ENCODE peak calls at places on chromosome 19, in ten cellular contexts. Q is AG04450; J is naive thymus-derived CD4-positive, alpha-beta T cell; H is left ventricle myocardium inferior; Y is endodermal cell; V is upper lobe of left lung; L is upper lobe of right lung; K is ovary; T is substantia nigra; G is CD8-positive, alpha-beta memory T cell. S is an unnamed sample.

GRCh38 chr19:17952041-17952976 is 14.6 kb upstream of the KCNN1 start:
- DNase-seq in Q (no peak), J (no peak), H (no peak), Y (peak), V (peak), L (no peak), K (no peak), T (no peak), G (no peak), S (no peak)

GRCh38 chr19:39031368-39032163 is 783 bp downstream of the FBXO27 start:
- DNase-seq in Q (no peak), J (peak), H (peak), Y (peak), V (peak), L (peak), K (peak), T (peak), G (peak), S (peak)

GRCh38 chr19:54459282-54460229 is 4.0 kb downstream of the LENG9 start:
- DNase-seq in Q (no peak), J (no peak), H (no peak), Y (no peak), V (peak), L (no peak), K (no peak), T (no peak), G (no peak), S (no peak)

GRCh38 chr19:19372656-19373416 is 32.6 kb upstream of the GATAD2A start:
- DNase-seq in Q (no peak), J (peak), H (peak), Y (no peak), V (no peak), L (peak), K (no peak), T (no peak), G (no peak), S (peak)

GRCh38 chr19:47609885-47610545 is 1.1 kb downstream of the BICRA start:
- DNase-seq in Q (no peak), J (peak), H (peak), Y (peak), V (peak), L (peak), K (peak), T (no peak), G (peak), S (peak)

GRCh38 chr19:32870981-32871451 is 1.4 kb upstream of the SLC7A9 start:
- DNase-seq in Q (no peak), J (no peak), H (no peak), Y (no peak), V (peak), L (peak), K (no peak), T (no peak), G (no peak), S (no peak)

GRCh38 chr19:14114439-14114838 is 3.1 kb downstream of the PRKACA start:
- DNase-seq in Q (no peak), J (no peak), H (no peak), Y (no peak), V (no peak), L (no peak), K (no peak), T (no peak), G (no peak), S (no peak)

GRCh38 chr19:21440321-21440720 is 43.4 kb downstream of the ZNF493 start:
- DNase-seq in Q (no peak), J (no peak), H (no peak), Y (no peak), V (no peak), L (no peak), K (peak), T (no peak), G (no peak), S (no peak)

GRCh38 chr19:58569191-58569942 is 3.8 kb downstream of the MZF1 start:
- DNase-seq in Q (no peak), J (no peak), H (no peak), Y (no peak), V (no peak), L (peak), K (peak), T (no peak), G (no peak), S (peak)

GRCh38 chr19:32404939-32405430 is 585 bp upstream of the DPY19L3 start:
- DNase-seq in Q (no peak), J (no peak), H (peak), Y (no peak), V (peak), L (peak), K (peak), T (peak), G (peak), S (peak)

GRCh38 chr19:30558793-30559192 is 186.6 kb downstream of the ZNF536 start:
- DNase-seq in Q (no peak), J (no peak), H (no peak), Y (no peak), V (no peak), L (no peak), K (no peak), T (no peak), G (no peak), S (no peak)
- H3K27ac ChIP-seq in Q (no peak), J (no peak), H (no peak), Y (no peak), V (no peak), L (no peak), K (no peak), T (peak), G (no peak), S (no peak)

GRCh38 chr19:50723069-50723468 is at the start of gene CLEC11A:
- DNase-seq in Q (peak), J (no peak), H (peak), Y (peak), V (peak), L (no peak), K (peak), T (no peak), G (no peak), S (peak)
- H3K27ac ChIP-seq in Q (peak), J (no peak), H (peak), Y (no peak), V (peak), L (peak), K (no peak), T (peak), G (peak), S (no peak)

GRCh38 chr19:13068064-13068807 is 34.4 kb downstream of the LYL1 start:
- DNase-seq in Q (no peak), J (no peak), H (no peak), Y (no peak), V (no peak), L (no peak), K (no peak), T (no peak), G (no peak), S (no peak)
- H3K27ac ChIP-seq in Q (no peak), J (no peak), H (peak), Y (no peak), V (peak), L (peak), K (peak), T (peak), G (peak), S (no peak)

GRCh38 chr19:49801401-49801888 is 11.6 kb downstream of the FUZ start:
- DNase-seq in Q (no peak), J (no peak), H (no peak), Y (no peak), V (peak), L (no peak), K (peak), T (no peak), G (no peak), S (peak)

GRCh38 chr19:49800771-49801170 is 12.3 kb downstream of the FUZ start:
- DNase-seq in Q (no peak), J (no peak), H (no peak), Y (no peak), V (no peak), L (no peak), K (peak), T (no peak), G (no peak), S (no peak)

GRCh38 chr19:49802836-49803528 is 10.1 kb downstream of the FUZ start:
- DNase-seq in Q (no peak), J (no peak), H (no peak), Y (no peak), V (no peak), L (no peak), K (peak), T (no peak), G (no peak), S (peak)

GRCh38 chr19:49803529-49803856 is 9.6 kb downstream of the FUZ start:
- DNase-seq in Q (no peak), J (no peak), H (no peak), Y (no peak), V (no peak), L (no peak), K (peak), T (no peak), G (no peak), S (no peak)

GRCh38 chr19:49801966-49802661 is 11.0 kb downstream of the FUZ start:
- DNase-seq in Q (peak), J (no peak), H (peak), Y (peak), V (peak), L (no peak), K (peak), T (peak), G (no peak), S (peak)
- H3K27ac ChIP-seq in Q (no peak), J (no peak), H (peak), Y (peak), V (peak), L (no peak), K (peak), T (peak), G (no peak), S (peak)

DNA sequence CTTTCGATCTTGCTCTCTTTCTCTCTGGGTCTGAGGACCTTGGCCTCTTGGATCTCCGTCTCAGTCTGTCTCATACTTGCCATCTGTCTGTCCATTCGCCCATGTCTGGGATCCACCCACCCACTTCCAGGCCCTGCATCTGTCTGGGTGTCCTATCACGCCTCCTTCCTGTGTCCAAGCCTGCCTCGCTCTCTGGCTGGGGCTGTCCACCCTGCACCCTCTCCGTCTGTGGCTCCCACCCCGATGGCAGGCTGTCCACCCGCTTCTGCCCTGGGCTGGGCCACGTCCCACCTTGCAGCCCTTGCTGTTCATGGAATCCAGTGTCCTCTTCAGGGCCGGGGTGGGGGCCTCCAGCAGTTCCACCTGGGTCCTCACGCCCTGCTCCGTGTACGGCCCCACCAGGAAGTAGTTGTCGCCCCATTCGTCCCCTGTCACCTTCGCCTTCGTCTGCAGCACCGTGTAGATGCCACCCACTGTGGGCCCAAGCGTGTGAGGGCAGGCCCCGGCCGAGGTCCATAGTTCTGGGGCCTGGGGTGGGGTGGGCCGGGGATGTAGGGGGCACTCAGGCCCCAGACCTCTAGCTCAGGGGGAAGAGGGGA is 2.0 kb downstream of the GYS1 start:
- DNase-seq in Q (no peak), J (no peak), H (no peak), Y (no peak), V (peak), L (no peak), K (peak), T (no peak), G (no peak), S (no peak)
- H3K27ac ChIP-seq in Q (no peak), J (no peak), H (peak), Y (no peak), V (peak), L (peak), K (no peak), T (no peak), G (peak), S (no peak)

GRCh38 chr19:1862424-1863307 is 713 bp downstream of the KLF16 start:
- DNase-seq in Q (no peak), J (peak), H (no peak), Y (peak), V (peak), L (peak), K (peak), T (no peak), G (peak), S (no peak)
- H3K27ac ChIP-seq in Q (no peak), J (peak), H (peak), Y (no peak), V (peak), L (peak), K (peak), T (peak), G (peak), S (no peak)

GRCh38 chr19:34353546-34353945 is 11.4 kb upstream of the GPI start:
- DNase-seq in Q (no peak), J (no peak), H (no peak), Y (no peak), V (no peak), L (no peak), K (no peak), T (no peak), G (no peak), S (no peak)
- H3K27ac ChIP-seq in Q (no peak), J (no peak), H (no peak), Y (no peak), V (no peak), L (no peak), K (no peak), T (no peak), G (no peak), S (no peak)

GRCh38 chr19:1055028-1055425 is 11.9 kb upstream of the ARHGAP45 start:
- DNase-seq in Q (no peak), J (no peak), H (no peak), Y (no peak), V (peak), L (no peak), K (no peak), T (no peak), G (no peak), S (no peak)
- H3K27ac ChIP-seq in Q (no peak), J (no peak), H (no peak), Y (no peak), V (no peak), L (no peak), K (no peak), T (no peak), G (no peak), S (no peak)

DNA sequence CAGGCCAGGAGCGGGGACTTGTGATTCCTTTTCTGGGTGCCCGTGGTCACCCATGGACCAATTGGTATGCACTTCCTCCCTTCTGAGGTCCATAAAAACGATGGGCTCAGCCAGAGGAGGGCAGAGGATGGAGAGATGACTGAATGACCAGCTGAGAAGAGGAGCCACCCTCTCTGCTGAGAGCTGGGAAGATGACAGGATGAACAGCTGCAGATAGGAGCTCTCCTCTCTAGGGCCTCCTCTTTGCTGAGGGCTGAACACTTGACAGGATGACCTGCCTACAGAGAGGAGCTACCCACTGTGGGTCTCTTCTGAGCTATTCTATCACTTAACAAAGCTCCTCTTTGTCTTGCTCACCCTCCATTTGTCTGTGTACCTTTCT is 4.1 kb downstream of the IGFL4 start:
- DNase-seq in Q (no peak), J (no peak), H (no peak), Y (no peak), V (no peak), L (no peak), K (no peak), T (no peak), G (no peak), S (no peak)
- H3K27ac ChIP-seq in Q (no peak), J (no peak), H (no peak), Y (no peak), V (no peak), L (no peak), K (no peak), T (no peak), G (no peak), S (no peak)